ENCODE peak calls at places on chromosomes 2 and 18, in seven cellular contexts. Y is adrenal gland, A is transverse colon, Q is spleen, J is ovary, S is IMR-90, U is endothelial cell of umbilical vein. N is an unnamed sample. For H3K4me1 and H3K36me3, the result is how much of the 10 kb centered on the place peaks cover.

GRCh38 chr2:71064754-71065621 is 3.5 kb upstream of the NAGK start:
- DNase-seq in Y (no peak), A (peak), Q (peak), J (no peak), S (peak), U (no peak), N (no peak)

GRCh38 chr2:1681017-1681318 is 63.3 kb downstream of the PXDN start:
- DNase-seq in Y (no peak), A (no peak), Q (peak), J (no peak), S (no peak), U (no peak), N (peak)

GRCh38 chr2:128270306-128271185 is 48.1 kb downstream of the HS6ST1 start:
- DNase-seq in Y (peak), A (peak), Q (peak), J (peak), S (no peak), U (no peak), N (no peak)

GRCh38 chr2:26904839-26905238 is 56.9 kb downstream of the DPYSL5 start:
- DNase-seq in Y (no peak), A (no peak), Q (no peak), J (no peak), S (no peak), U (no peak), N (peak)

GRCh38 chr2:182015334-182016109 is 29.9 kb downstream of the PPP1R1C start:
- DNase-seq in Y (no peak), A (no peak), Q (no peak), J (no peak), S (peak), U (no peak), N (no peak)

GRCh38 chr2:68726608-68727367 is 7.8 kb upstream of the ARHGAP25 start:
- DNase-seq in Y (peak), A (peak), Q (peak), J (no peak), S (no peak), U (no peak), N (peak)

GRCh38 chr18:7370812-7371211 is 139.9 kb downstream of the LRRC30 start:
- DNase-seq in Y (peak), A (no peak), Q (peak), J (no peak), S (no peak), U (peak), N (no peak)

GRCh38 chr2:190655113-190655512 is 6.2 kb downstream of the NAB1 start:
- DNase-seq in Y (peak), A (no peak), Q (no peak), J (no peak), S (no peak), U (peak), N (no peak)

GRCh38 chr2:71070294-71071025 is 2.0 kb downstream of the NAGK start:
- DNase-seq in Y (peak), A (no peak), Q (peak), J (no peak), S (peak), U (no peak), N (no peak)

GRCh38 chr2:210445116-210445707 is 31.3 kb downstream of the LANCL1 start:
- DNase-seq in Y (no peak), A (no peak), Q (no peak), J (no peak), S (peak), U (peak), N (no peak)

GRCh38 chr18:2410688-2411087 is 160.6 kb downstream of the METTL4 start:
- DNase-seq in Y (no peak), A (no peak), Q (no peak), J (no peak), S (no peak), U (no peak), N (no peak)

GRCh38 chr18:26549486-26550435 is 1.4 kb upstream of the KCTD1 start:
- DNase-seq in Y (peak), A (peak), Q (peak), J (peak), S (peak), U (peak), N (no peak)

GRCh38 chr2:239575931-239576445 is 175.2 kb upstream of the HDAC4 start:
- DNase-seq in Y (no peak), A (no peak), Q (peak), J (no peak), S (no peak), U (no peak), N (no peak)

GRCh38 chr2:8614646-8615045 is 67.2 kb upstream of the ID2 start:
- DNase-seq in Y (no peak), A (no peak), Q (no peak), J (no peak), S (no peak), U (no peak), N (no peak)

GRCh38 chr2:223601932-223602676 is at the start of gene SCG2:
- DNase-seq in Y (peak), A (peak), Q (peak), J (peak), S (peak), U (peak), N (no peak)

GRCh38 chr2:9565436-9566153 is 10.0 kb upstream of the ADAM17 start:
- DNase-seq in Y (peak), A (peak), Q (no peak), J (peak), S (peak), U (peak), N (no peak)

GRCh38 chr2:176935543-176936102 is 277.0 kb upstream of the HNRNPA3 start:
- DNase-seq in Y (no peak), A (no peak), Q (no peak), J (no peak), S (no peak), U (no peak), N (no peak)

DNA sequence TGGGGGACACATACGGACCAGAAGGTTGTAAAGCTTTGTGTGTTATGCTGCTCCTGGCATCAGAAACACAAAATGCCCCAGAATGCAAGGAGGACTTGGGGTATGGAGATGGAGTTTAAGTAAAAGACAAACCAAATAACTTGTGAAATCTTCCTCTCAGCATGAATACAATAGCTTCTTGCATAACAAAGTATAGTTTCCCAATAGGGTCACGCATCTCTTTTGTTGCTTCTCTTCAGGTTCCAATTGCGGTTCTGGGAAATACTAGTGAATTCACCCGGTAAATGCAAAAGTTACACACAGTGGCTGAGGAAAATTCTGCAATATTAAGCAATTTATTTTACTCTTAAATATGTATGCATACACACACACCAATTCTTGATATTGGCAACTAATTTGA is 339.2 kb upstream of the EPHA4 start:
- DNase-seq in Y (no peak), A (no peak), Q (no peak), J (no peak), S (no peak), U (no peak), N (no peak)
- H3K4me1 ChIP-seq in Y (under half), A (under half), Q (under half), J (under half), S (under half), U (under half), N (under half)

GRCh38 chr2:228518-229278 is 35.1 kb downstream of the SH3YL1 start:
- DNase-seq in Y (no peak), A (no peak), Q (no peak), J (no peak), S (no peak), U (no peak), N (no peak)

GRCh38 chr2:223451-223850 is 40.4 kb downstream of the SH3YL1 start:
- DNase-seq in Y (no peak), A (no peak), Q (no peak), J (no peak), S (no peak), U (no peak), N (no peak)

GRCh38 chr2:223971-224760 is 39.7 kb downstream of the SH3YL1 start:
- DNase-seq in Y (no peak), A (no peak), Q (no peak), J (no peak), S (no peak), U (no peak), N (no peak)

GRCh38 chr2:231521-232185 is 32.2 kb downstream of the SH3YL1 start:
- DNase-seq in Y (no peak), A (no peak), Q (no peak), J (no peak), S (no peak), U (no peak), N (no peak)

DNA sequence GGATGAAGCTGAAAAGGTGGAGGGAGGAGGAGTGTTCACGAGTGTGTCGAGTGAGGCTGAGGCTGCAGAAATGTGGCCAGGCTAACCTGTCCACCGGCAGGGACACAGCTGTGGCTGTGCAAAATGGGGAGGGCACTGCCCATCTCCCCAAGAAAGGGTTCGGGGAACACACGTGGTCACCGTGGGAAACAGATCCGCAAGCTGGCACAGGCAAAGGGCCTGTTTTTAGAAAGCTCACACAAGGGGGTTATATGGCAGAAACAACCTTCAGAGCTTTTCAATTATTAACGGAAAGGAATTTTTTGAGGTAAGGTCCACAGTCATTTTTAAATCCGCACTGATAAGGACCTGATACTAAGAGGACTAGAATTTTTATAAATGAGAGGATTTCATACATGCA is 35.7 kb downstream of the SH3YL1 start:
- DNase-seq in Y (no peak), A (no peak), Q (no peak), J (no peak), S (no peak), U (no peak), N (no peak)
- H3K36me3 ChIP-seq in Y (under half), A (under half), Q (half or more), J (under half), S (under half), U (under half), N (under half)

DNA sequence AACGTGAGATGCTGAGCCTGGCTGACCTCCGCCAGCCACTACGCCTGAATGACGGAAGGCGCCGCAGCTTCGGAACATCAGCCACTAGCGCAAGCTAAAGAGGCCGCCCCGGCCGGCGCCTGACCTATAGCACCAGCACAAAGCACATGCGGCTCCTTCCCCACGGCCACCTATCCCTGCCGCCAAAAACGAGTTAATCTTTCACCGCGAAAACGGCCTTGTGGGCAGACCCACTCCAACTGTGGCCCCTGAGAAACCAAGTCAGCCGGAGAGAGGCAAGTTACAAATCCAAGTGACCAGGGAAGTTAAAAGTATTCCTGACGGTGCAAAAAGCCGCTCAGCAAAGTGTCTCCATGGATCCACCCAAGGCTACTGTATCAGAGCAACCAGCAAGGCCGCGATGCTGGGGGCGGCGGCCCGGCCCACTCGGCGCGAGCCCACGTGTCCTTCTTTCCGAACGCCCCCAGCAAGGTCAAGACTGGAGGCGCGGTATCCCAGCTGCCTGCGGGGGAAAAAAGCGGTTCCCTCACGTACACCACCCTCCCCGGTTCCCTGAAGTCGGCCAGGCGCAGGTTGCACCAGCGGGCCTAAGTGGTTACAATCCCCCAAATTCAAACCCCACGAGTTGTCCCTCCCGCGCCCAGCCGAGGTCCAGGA is 575 bp downstream of the HSPD1 start:
- DNase-seq in Y (peak), A (peak), Q (peak), J (peak), S (peak), U (peak), N (peak)
- TF ChIP-seq POLR2A in Y (peak), A (peak), Q (no peak), J (no peak), S (no peak), U (no peak), N (no peak)

GRCh38 chr2:215567504-215567903 is 131.6 kb upstream of the FN1 start:
- DNase-seq in Y (no peak), A (no peak), Q (no peak), J (no peak), S (no peak), U (no peak), N (no peak)
- H3K4me1 ChIP-seq in Y (under half), A (under half), Q (under half), J (under half), S (under half), U (under half), N (under half)

GRCh38 chr2:20322527-20323300 is 27.9 kb downstream of the PUM2 start:
- DNase-seq in Y (no peak), A (no peak), Q (no peak), J (no peak), S (no peak), U (peak), N (no peak)

GRCh38 chr2:20330202-20330601 is 20.4 kb downstream of the PUM2 start:
- DNase-seq in Y (no peak), A (no peak), Q (no peak), J (no peak), S (no peak), U (no peak), N (no peak)

GRCh38 chr2:20326163-20326780 is 24.4 kb downstream of the PUM2 start:
- DNase-seq in Y (peak), A (peak), Q (no peak), J (peak), S (peak), U (peak), N (no peak)

GRCh38 chr2:20327370-20327769 is 23.3 kb downstream of the PUM2 start:
- DNase-seq in Y (no peak), A (no peak), Q (no peak), J (no peak), S (no peak), U (no peak), N (no peak)
- H3K36me3 ChIP-seq in Y (under half), A (under half), Q (under half), J (under half), S (under half), U (under half), N (under half)

DNA sequence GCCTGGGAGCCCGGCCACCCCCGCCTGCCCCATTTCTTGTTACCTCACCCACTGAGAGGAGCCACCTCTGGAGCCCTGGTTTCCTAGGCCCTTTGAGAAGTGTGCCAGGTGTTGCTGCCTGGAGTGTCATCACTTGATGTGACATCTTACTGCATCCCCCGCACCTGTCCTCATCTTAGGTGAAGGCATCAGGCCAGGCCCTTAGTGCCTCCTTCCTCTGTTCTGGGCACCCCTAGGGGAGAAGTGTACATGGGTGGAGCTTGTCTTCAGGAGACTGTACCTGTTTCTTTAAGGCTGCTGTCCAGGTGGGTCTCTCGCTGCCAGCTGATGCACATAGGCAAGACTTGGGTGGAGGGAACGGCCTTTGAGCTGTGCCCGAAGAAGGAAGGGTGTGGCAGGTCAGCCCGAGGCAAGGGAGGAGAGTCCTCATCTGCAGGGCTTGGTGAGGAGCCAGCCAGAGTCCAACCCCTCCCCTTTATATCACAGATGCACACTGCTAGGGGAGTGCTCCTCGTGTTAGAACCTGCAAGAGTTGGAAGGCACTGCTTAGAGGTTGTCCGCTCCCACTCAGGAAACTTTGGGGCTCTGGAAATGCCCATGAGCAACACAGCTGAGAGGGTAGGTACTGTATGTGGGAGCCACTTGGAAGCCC is 45.9 kb downstream of the NCK2 start:
- DNase-seq in Y (no peak), A (peak), Q (no peak), J (no peak), S (no peak), U (no peak), N (no peak)
- TF ChIP-seq POLR2A in Y (no peak), A (no peak), Q (no peak), J (no peak), S (no peak), U (no peak), N (no peak)